ENCODE peak calls at places on chromosomes 16 and 17, in six cellular contexts. C, L, R, W, S and N are unnamed samples.

GRCh38 chr16:12184419-12184831 is 207.9 kb downstream of the SNX29 start:
- DNase-seq in L (no peak), C (no peak), W (no peak), S (no peak), R (no peak), N (no peak)

GRCh38 chr16:66476328-66477027 is 49.4 kb downstream of the BEAN1 start:
- DNase-seq in C (no peak), R (peak), S (no peak), L (peak), W (no peak), N (no peak)

GRCh38 chr17:68539536-68540469 is 27.6 kb downstream of the PRKAR1A start:
- DNase-seq in S (peak), R (peak), C (peak), W (no peak), L (no peak), N (peak)

GRCh38 chr17:30249460-30249859 is 14.0 kb upstream of the SLC6A4 start:
- DNase-seq in S (no peak), W (no peak), C (no peak), R (no peak), L (no peak), N (no peak)

GRCh38 chr17:29241015-29241963 is 5.4 kb upstream of the CRYBA1 start:
- DNase-seq in W (peak), L (peak), C (no peak), R (peak), S (peak), N (no peak)

GRCh38 chr16:83727018-83727417 is 80.8 kb upstream of the HSBP1 start:
- DNase-seq in R (no peak), L (no peak), S (peak), C (no peak), W (no peak), N (no peak)

GRCh38 chr17:82023447-82024241 is 539 bp downstream of the LRRC45 start:
- DNase-seq in W (no peak), R (peak), S (no peak), C (no peak), L (peak), N (peak)

GRCh38 chr17:82012482-82013295 is 10.0 kb downstream of the CENPX start:
- DNase-seq in S (no peak), C (peak), W (no peak), L (no peak), R (no peak), N (peak)

GRCh38 chr16:29940656-29941055 is 14.6 kb upstream of the KCTD13 start:
- DNase-seq in C (no peak), W (no peak), R (no peak), S (no peak), L (no peak), N (no peak)

GRCh38 chr17:2906907-2907306 is 110.7 kb downstream of the RAP1GAP2 start:
- DNase-seq in L (no peak), R (no peak), W (no peak), C (no peak), S (no peak), N (no peak)

GRCh38 chr17:74699236-74699635 is 13.5 kb downstream of the CD300LF start:
- DNase-seq in W (no peak), L (no peak), C (no peak), R (no peak), S (no peak), N (no peak)

DNA sequence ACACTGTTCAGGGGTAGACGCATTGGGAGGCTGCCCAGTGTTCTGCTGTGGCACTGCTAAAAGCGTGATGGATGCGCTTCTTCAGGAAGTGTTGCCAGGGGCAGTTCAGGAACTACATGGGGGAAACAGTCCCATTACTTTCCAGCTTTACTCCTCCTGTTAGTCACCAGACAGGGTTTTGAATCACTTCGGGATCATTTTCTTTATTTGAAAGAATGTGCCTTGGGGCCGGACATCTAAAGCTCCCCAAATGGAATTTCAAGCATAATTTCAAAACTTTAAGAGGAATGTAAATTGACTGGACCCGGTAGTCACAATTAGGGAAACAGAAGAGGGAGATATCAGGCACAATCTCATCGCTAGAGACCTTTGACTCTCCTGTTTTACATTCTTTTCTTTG is 1.3 kb upstream of the KRTAP2-1 start:
- DNase-seq in C (no peak), L (no peak), S (no peak), W (no peak), R (no peak), N (no peak)
- H3K4me3 ChIP-seq in C (no peak), L (no peak), S (no peak), W (no peak), R (no peak), N (no peak)

GRCh38 chr16:4659363-4660353 is 33.7 kb upstream of the NUDT16L1 start:
- DNase-seq in S (no peak), W (no peak), R (no peak), C (no peak), L (no peak), N (no peak)
- H3K4me3 ChIP-seq in S (no peak), W (no peak), R (no peak), C (no peak), L (no peak), N (no peak)

DNA sequence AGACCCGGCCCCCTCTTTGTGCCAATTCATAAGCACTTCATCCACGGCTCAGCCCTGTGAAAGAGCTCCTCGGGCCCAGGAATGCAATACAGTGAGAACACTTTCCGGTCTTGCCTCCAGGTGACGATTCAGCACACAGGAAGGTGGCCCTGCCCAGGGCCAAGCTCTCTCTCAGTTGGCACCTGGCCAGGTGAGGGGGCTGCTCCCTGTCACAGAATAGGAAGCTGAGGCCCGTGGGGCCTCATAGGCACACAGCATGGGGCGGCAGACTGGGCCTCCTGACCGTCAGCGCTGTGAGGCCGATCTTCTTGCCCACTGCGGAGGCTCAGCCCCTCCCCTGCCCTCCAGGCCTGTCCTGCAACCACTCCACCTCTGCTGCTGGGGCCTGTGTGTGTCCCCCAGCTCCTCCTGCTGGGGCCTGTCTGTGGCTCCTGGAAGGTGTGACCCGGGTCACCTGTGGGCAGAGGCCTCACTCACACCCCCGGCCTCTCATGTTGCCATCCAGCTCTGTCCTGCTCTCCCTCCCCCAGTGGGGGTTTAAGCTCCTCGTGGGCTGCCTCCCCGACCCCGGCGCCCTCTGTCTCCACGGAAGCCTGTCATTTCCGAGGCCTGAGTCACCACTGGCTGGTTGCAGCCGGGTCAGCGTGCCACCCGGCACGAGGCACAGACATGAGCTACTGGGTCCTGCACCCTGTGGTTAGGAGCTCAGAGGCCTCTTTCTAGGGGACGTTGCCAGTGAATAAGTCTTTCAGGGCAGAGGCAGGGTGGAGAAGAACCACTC is 114.4 kb downstream of the SEC14L1 start:
- DNase-seq in L (peak), S (peak), C (peak), R (peak), W (peak), N (peak)
- H3K4me3 ChIP-seq in L (no peak), S (no peak), C (no peak), R (no peak), W (no peak), N (no peak)

GRCh38 chr16:17177242-17177967 is 293.4 kb downstream of the XYLT1 start:
- DNase-seq in L (no peak), C (no peak), S (no peak), R (no peak), W (no peak), N (no peak)
- H3K4me3 ChIP-seq in L (no peak), C (no peak), S (no peak), R (no peak), W (no peak), N (no peak)

DNA sequence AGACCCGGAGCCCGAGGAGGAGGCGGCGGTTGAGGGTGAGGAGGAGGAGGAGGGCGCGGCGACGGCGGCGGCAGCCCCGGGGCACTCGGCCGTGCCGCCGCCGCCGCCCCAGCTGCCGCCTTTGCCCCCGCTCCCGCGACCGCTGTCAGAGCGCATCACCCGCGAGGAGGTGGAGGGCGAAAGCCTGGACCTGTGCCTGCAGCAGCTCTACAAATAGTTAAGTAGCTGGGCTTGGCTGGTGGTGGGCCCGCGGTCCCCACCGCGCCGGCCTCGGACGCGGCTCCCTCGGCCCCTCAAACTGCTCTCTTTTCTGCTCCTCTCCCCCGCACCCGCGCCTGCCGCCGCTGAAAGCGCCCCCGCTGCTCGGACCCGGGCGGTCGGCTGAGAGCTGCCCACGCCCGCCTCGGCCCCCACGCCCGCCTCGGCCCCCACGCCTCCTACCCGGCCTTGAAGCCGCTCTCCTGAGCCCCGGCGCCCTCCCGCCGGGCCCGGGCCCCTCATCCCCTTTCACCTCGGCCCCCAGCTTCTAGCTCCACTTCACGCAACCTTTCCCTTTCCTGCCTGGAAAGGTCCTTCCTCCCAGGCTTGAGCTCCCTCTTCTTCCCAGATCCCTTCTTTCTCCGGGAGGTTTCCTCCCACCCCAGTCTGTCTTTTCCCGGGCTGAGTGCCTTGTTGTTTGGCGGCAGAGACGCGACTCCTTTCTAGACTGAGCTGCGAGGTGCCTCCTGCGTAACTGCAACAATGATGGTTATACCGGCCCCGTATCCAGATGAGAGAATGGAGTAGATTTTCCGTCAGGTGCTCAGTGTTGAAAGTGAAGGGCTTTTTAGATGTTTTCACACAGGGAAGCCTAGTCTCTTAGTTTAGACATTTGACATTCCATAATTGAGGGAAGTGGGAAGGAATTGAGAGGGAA is 850 bp downstream of the PPM1E start:
- DNase-seq in L (no peak), S (no peak), W (no peak), R (peak), C (no peak), N (peak)
- H3K4me3 ChIP-seq in L (peak), S (peak), W (peak), R (peak), C (peak), N (peak)